ENCODE peak calls at places on chromosome 22, in six cellular contexts. D, E, H, Y, S and G are unnamed samples.

GRCh38 chr22:40400173-40400572 is 29.8 kb downstream of the SGSM3 start:
- DNase-seq in D (no peak), H (no peak), Y (no peak), E (no peak), S (peak), G (no peak)

GRCh38 chr22:29377979-29378378 is 10.4 kb downstream of the AP1B1 start:
- DNase-seq in D (peak), E (peak), S (no peak), Y (no peak), H (no peak), G (no peak)

GRCh38 chr22:41682033-41682807 is 6.4 kb downstream of the SNU13 start:
- DNase-seq in Y (peak), E (peak), D (peak), H (peak), S (peak), G (peak)

GRCh38 chr22:26482171-26482570 is 1.4 kb downstream of the HPS4 start:
- DNase-seq in S (no peak), Y (no peak), E (no peak), H (no peak), D (no peak), G (no peak)

GRCh38 chr22:41382098-41382578 is 396 bp downstream of the TEF start:
- DNase-seq in Y (no peak), S (peak), E (peak), D (peak), H (no peak), G (peak)

GRCh38 chr22:30261134-30261533 is 5.5 kb downstream of the OSM start:
- DNase-seq in D (no peak), H (no peak), E (no peak), Y (no peak), S (no peak), G (no peak)

GRCh38 chr22:49303061-49303735 is 524.5 kb downstream of the BRD1 start:
- DNase-seq in D (no peak), H (no peak), E (no peak), S (no peak), Y (no peak), G (peak)

GRCh38 chr22:42344391-42344861 is 74.0 kb upstream of the TCF20 start:
- DNase-seq in E (no peak), Y (peak), D (no peak), S (no peak), H (peak), G (no peak)

GRCh38 chr22:23204541-23205157 is 24.3 kb downstream of the BCR start:
- DNase-seq in E (peak), H (no peak), Y (no peak), D (peak), S (no peak), G (peak)

GRCh38 chr22:36741968-36742367 is 34.0 kb downstream of the IFT27 start:
- DNase-seq in E (no peak), H (no peak), S (no peak), D (peak), Y (no peak), G (no peak)

GRCh38 chr22:40410272-40410671 is 39.9 kb downstream of the SGSM3 start:
- DNase-seq in S (no peak), Y (no peak), E (no peak), D (no peak), H (no peak), G (no peak)

GRCh38 chr22:17540481-17540880 is 22.8 kb upstream of the SLC25A18 start:
- DNase-seq in Y (no peak), E (no peak), H (no peak), S (no peak), D (no peak), G (no peak)

GRCh38 chr22:48959496-48959895 is 868.2 kb downstream of the BRD1 start:
- DNase-seq in Y (no peak), S (no peak), H (no peak), E (no peak), D (no peak), G (peak)

GRCh38 chr22:20292108-20292507 is 24.0 kb upstream of the RTN4R start:
- DNase-seq in D (no peak), Y (no peak), S (no peak), E (no peak), H (no peak), G (no peak)

GRCh38 chr22:41320416-41321240 is 19.3 kb downstream of the ZC3H7B start:
- DNase-seq in H (no peak), E (no peak), S (no peak), D (no peak), Y (no peak), G (no peak)

GRCh38 chr22:19035474-19036228 is 86.6 kb downstream of the DGCR2 start:
- DNase-seq in H (no peak), S (no peak), E (no peak), Y (peak), D (no peak), G (peak)

GRCh38 chr22:29702931-29703594 is 16.7 kb upstream of the CABP7 start:
- DNase-seq in E (peak), D (no peak), S (no peak), Y (no peak), H (no peak), G (no peak)

GRCh38 chr22:50684501-50684900 is 11.9 kb downstream of the SHANK3 start:
- DNase-seq in D (no peak), Y (no peak), S (peak), H (no peak), E (no peak), G (no peak)

GRCh38 chr22:22752556-22753477 is 108.4 kb downstream of the GGTLC2 start:
- DNase-seq in Y (peak), S (no peak), H (no peak), E (peak), D (peak), G (peak)

GRCh38 chr22:19785461-19786263 is 25.1 kb downstream of the TBX1 start:
- DNase-seq in S (no peak), E (no peak), Y (no peak), H (no peak), D (no peak), G (no peak)

GRCh38 chr22:17132112-17132511 is 11.0 kb upstream of the TMEM121B start:
- DNase-seq in D (no peak), Y (no peak), S (no peak), H (no peak), E (no peak), G (no peak)

GRCh38 chr22:23233084-23233501 is 52.8 kb downstream of the BCR start:
- DNase-seq in D (no peak), E (no peak), H (no peak), S (no peak), Y (peak), G (no peak)

GRCh38 chr22:20430641-20431519 is 6.7 kb downstream of the SCARF2 start:
- DNase-seq in H (no peak), D (peak), Y (no peak), S (peak), E (no peak), G (peak)

GRCh38 chr22:26169312-26170111 is at the start of gene SEZ6L:
- DNase-seq in S (peak), D (peak), E (no peak), H (no peak), Y (no peak), G (no peak)

GRCh38 chr22:28955817-28956216 is 72.4 kb downstream of the ZNRF3 start:
- DNase-seq in Y (no peak), S (peak), H (no peak), E (no peak), D (no peak), G (no peak)

GRCh38 chr22:30143265-30143664 is 63.0 kb downstream of the HORMAD2 start:
- DNase-seq in S (no peak), H (no peak), D (no peak), Y (no peak), E (no peak), G (no peak)

GRCh38 chr22:17192186-17192585 is 27.0 kb downstream of the ADA2 start:
- DNase-seq in E (no peak), Y (no peak), H (no peak), S (no peak), D (no peak), G (no peak)

GRCh38 chr22:29765905-29766631 is 739 bp downstream of the ZMAT5 start:
- DNase-seq in Y (no peak), S (peak), D (no peak), H (no peak), E (no peak), G (peak)

GRCh38 chr22:47366026-47366767 is 603.7 kb downstream of the TBC1D22A start:
- DNase-seq in E (no peak), D (no peak), H (no peak), Y (no peak), S (no peak), G (no peak)

GRCh38 chr22:49979587-49980264 is 19.2 kb downstream of the PIM3 start:
- DNase-seq in E (no peak), S (no peak), Y (peak), H (no peak), D (peak), G (no peak)

GRCh38 chr22:33476716-33477115 is 418.5 kb upstream of the SYN3 start:
- DNase-seq in H (no peak), E (no peak), S (no peak), D (no peak), Y (no peak), G (peak)

GRCh38 chr22:26547426-26547825 is 35.2 kb upstream of the TFIP11 start:
- DNase-seq in E (no peak), S (no peak), H (no peak), Y (no peak), D (no peak), G (no peak)

GRCh38 chr22:32622004-32622761 is 147.6 kb downstream of the FBXO7 start:
- DNase-seq in Y (peak), S (no peak), H (peak), D (no peak), E (peak), G (peak)

GRCh38 chr22:49119551-49119952 is 708.1 kb downstream of the BRD1 start:
- DNase-seq in S (no peak), H (no peak), D (no peak), Y (no peak), E (no peak), G (peak)

GRCh38 chr22:25402501-25403283 is 161.8 kb upstream of the GRK3 start:
- DNase-seq in H (peak), S (no peak), E (no peak), Y (peak), D (peak), G (peak)

GRCh38 chr22:32175751-32176644 is 16.9 kb upstream of the C22orf42 start:
- DNase-seq in H (no peak), S (no peak), E (no peak), Y (no peak), D (no peak), G (no peak)

GRCh38 chr22:41140365-41140957 is 48.1 kb downstream of the EP300 start:
- DNase-seq in D (no peak), H (no peak), Y (no peak), E (peak), S (no peak), G (no peak)

GRCh38 chr22:49305215-49305965 is 522.3 kb downstream of the BRD1 start:
- DNase-seq in Y (peak), H (no peak), S (peak), E (peak), D (peak), G (peak)

GRCh38 chr22:38503021-38503420 is 3.1 kb downstream of the DDX17 start:
- DNase-seq in E (no peak), H (no peak), S (no peak), Y (no peak), D (no peak), G (no peak)

GRCh38 chr22:38505595-38506117 is 455 bp downstream of the DDX17 start:
- DNase-seq in E (peak), S (peak), D (peak), Y (peak), H (peak), G (peak)

GRCh38 chr22:38504731-38505594 is 1.1 kb downstream of the DDX17 start:
- DNase-seq in H (no peak), E (peak), S (peak), D (peak), Y (peak), G (peak)

GRCh38 chr22:38501797-38502672 is 4.1 kb downstream of the DDX17 start:
- DNase-seq in E (no peak), H (no peak), S (no peak), Y (no peak), D (no peak), G (no peak)

GRCh38 chr22:38506118-38506962 is at the start of gene DDX17:
- DNase-seq in Y (peak), S (peak), E (peak), D (peak), H (peak), G (peak)
- TF ChIP-seq CTCF in Y (no peak), S (no peak), E (no peak), D (no peak), H (no peak), G (no peak)

DNA sequence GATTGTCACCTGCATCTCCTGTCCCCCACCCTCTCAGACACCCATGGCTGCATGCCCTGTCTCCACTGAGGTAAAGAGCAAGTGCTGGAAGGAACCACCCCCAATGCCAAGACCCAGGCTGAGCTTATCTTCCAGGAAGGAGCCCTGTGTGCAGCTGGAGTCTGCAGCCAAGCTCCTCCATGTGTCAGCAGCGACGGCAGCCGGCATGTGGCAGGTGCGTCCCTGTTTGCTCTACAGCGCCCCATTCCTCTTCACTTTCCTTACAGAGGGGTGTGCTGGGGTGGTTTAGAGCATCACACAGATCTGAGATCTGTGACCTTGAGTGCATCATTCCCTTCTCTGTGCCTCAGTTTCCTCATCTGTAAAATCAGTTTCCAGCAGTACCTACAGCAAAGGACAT is 7.7 kb upstream of the MN1 start:
- DNase-seq in D (no peak), H (no peak), E (no peak), Y (no peak), S (no peak), G (no peak)
- TF ChIP-seq CTCF in D (no peak), H (no peak), E (no peak), Y (no peak), S (no peak), G (no peak)

GRCh38 chr22:37971475-37972434 is 12.6 kb downstream of the SOX10 start:
- DNase-seq in D (no peak), Y (no peak), H (no peak), E (no peak), S (no peak), G (no peak)
- TF ChIP-seq CTCF in D (no peak), Y (no peak), H (no peak), E (no peak), S (no peak), G (no peak)

DNA sequence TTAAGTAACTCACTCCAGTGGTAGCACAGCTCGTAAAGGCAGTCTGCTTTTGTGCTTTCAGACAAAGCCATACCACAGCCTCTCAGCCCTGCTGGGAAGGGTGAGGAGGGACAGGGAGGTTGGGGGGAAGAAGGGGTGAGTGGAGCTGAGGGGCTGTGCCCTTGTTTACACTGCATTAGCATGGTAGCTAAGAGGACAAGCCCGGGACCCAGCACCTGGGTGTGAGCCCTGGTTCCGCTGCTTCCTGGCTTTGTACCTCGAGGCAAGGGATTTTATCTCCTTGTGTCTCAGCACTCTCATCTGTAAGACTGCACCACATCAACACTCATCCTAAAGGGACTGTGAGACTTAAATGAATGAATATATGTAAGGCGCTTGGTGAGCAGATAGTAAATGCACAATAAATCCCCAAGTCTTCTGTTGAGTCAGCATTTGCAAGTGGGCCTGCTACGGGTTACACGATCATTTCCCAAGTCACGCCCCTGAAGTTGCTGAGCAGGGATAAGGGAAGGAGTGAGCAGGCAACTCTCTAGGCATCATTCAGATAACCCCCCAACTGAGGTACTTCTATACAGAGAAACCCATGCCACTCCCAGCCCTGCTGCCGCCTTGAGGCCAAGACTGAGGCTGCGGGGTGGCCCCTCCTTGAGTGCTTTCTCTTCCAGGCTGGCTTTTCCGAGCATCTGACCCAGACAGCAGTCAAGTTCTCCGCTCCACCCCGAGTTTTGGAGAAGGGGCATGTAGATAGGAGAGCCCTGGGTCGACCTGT is 7.5 kb downstream of the RASD2 start:
- DNase-seq in D (no peak), E (no peak), Y (no peak), S (no peak), H (no peak), G (no peak)
- TF ChIP-seq CTCF in D (no peak), E (no peak), Y (peak), S (no peak), H (peak), G (no peak)

GRCh38 chr22:43833286-43834240 is 21.5 kb upstream of the EFCAB6 start:
- DNase-seq in S (no peak), Y (no peak), H (no peak), D (no peak), E (no peak), G (no peak)
- TF ChIP-seq CTCF in S (no peak), Y (no peak), H (no peak), D (no peak), E (no peak), G (no peak)

GRCh38 chr22:21629262-21630149 is at the start of gene YDJC:
- DNase-seq in H (peak), S (peak), E (peak), Y (peak), D (peak), G (peak)
- TF ChIP-seq CTCF in H (peak), S (peak), E (peak), Y (peak), D (peak), G (no peak)

GRCh38 chr22:24270556-24271405 is at the start of gene SPECC1L:
- DNase-seq in H (peak), E (peak), Y (peak), D (peak), S (peak), G (peak)
- TF ChIP-seq CTCF in H (no peak), E (peak), Y (peak), D (peak), S (no peak), G (no peak)

DNA sequence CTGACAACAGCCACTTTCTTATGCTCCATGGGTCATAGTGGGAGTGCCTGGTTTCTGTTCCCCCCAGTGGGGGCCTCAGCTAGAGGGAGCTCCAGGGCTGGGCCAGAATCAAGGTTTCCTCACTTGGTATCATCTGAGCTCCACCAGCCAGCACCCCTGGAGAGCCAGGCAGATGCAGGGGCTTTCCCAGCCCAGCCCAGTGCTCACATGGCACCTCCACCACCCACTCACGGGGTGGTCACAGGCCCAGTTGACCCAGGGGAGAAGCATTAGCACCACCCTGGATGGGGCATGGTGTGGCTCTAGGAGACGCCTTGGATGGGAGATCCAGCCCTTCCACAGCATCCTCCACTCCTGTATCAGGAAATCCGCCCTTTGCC is 24.1 kb upstream of the WNT7B start:
- DNase-seq in Y (no peak), D (no peak), E (no peak), S (no peak), H (no peak), G (peak)
- TF ChIP-seq CTCF in Y (no peak), D (no peak), E (no peak), S (no peak), H (peak), G (no peak)